ENCODE peak calls at places on chromosomes 11 and 22, in four cellular contexts. D, H, J and T are unnamed samples. For H3K9me3, the result is how much of the 10 kb centered on the place peaks cover.

GRCh38 chr11:95134491-95134890 is 44.8 kb downstream of the ENDOD1 start:
- DNase-seq in H (no peak), J (no peak), D (peak), T (peak)

GRCh38 chr22:30421695-30422480 is 3.7 kb upstream of the MTFP1 start:
- DNase-seq in H (no peak), J (no peak), D (no peak), T (no peak)

GRCh38 chr11:112665291-112665690 is 295.9 kb upstream of the NCAM1 start:
- DNase-seq in H (no peak), D (no peak), J (no peak), T (no peak)

GRCh38 chr11:28366549-28367341 is 258.6 kb downstream of the METTL15 start:
- DNase-seq in H (no peak), J (no peak), D (no peak), T (no peak)

GRCh38 chr11:5992604-5993251 is 5.9 kb upstream of the OR52L1 start:
- DNase-seq in H (peak), J (peak), D (peak), T (no peak)

GRCh38 chr11:62922653-62923371 is 1.6 kb upstream of the CHRM1 start:
- DNase-seq in J (peak), H (no peak), D (peak), T (no peak)

GRCh38 chr22:28962042-28962554 is 78.7 kb downstream of the ZNRF3 start:
- DNase-seq in H (no peak), J (no peak), D (no peak), T (no peak)

GRCh38 chr11:34656062-34656720 is 35.3 kb downstream of the EHF start:
- DNase-seq in H (no peak), D (no peak), J (no peak), T (no peak)

GRCh38 chr11:17519486-17519885 is 24.7 kb downstream of the USH1C start:
- DNase-seq in D (no peak), J (no peak), H (no peak), T (no peak)

GRCh38 chr22:41848468-41848867 is 15.6 kb downstream of the SREBF2 start:
- DNase-seq in H (peak), J (no peak), D (peak), T (no peak)

GRCh38 chr11:108571001-108571400 is 22.6 kb downstream of the EXPH5 start:
- DNase-seq in J (no peak), H (no peak), D (no peak), T (no peak)

GRCh38 chr11:65559951-65560537 is 1.9 kb upstream of the LTBP3 start:
- DNase-seq in J (no peak), D (peak), H (peak), T (no peak)

GRCh38 chr11:67311051-67311555 is 7.8 kb downstream of the SSH3 start:
- DNase-seq in H (no peak), J (no peak), D (no peak), T (no peak)

GRCh38 chr22:49106136-49106930 is 721.3 kb downstream of the BRD1 start:
- DNase-seq in D (no peak), J (no peak), H (no peak), T (no peak)

GRCh38 chr22:30830907-30831306 is 136.2 kb downstream of the OSBP2 start:
- DNase-seq in J (no peak), H (peak), D (peak), T (no peak)

GRCh38 chr11:57306156-57306876 is 18.4 kb downstream of the TNKS1BP1 start:
- DNase-seq in D (no peak), H (no peak), J (no peak), T (no peak)

GRCh38 chr11:131914299-131914902 is 544.0 kb downstream of the NTM start:
- DNase-seq in J (no peak), H (no peak), D (no peak), T (no peak)

GRCh38 chr11:68314886-68315580 is 2.6 kb downstream of the LRP5 start:
- DNase-seq in H (peak), D (peak), J (no peak), T (no peak)

GRCh38 chr11:44992181-44992582 is 41.5 kb upstream of the TP53I11 start:
- DNase-seq in J (no peak), H (peak), D (no peak), T (no peak)

GRCh38 chr11:101126551-101127347 is 2.9 kb downstream of the PGR start:
- DNase-seq in D (no peak), J (no peak), H (peak), T (no peak)

GRCh38 chr11:96114178-96115070 is 190.5 kb upstream of the MTMR2 start:
- DNase-seq in H (no peak), D (no peak), J (no peak), T (peak)

GRCh38 chr11:118283756-118284350 is 19.8 kb upstream of the MPZL2 start:
- DNase-seq in H (no peak), D (no peak), J (no peak), T (no peak)

GRCh38 chr11:118882489-118882888 is 1.2 kb upstream of the CXCR5 start:
- DNase-seq in J (no peak), D (no peak), H (no peak), T (no peak)

GRCh38 chr11:5043385-5043784 is 2.9 kb upstream of the OR52J3 start:
- DNase-seq in J (no peak), D (no peak), H (no peak), T (no peak)

GRCh38 chr11:22634897-22635629 is 9.4 kb upstream of the FANCF start:
- DNase-seq in D (no peak), H (peak), J (no peak), T (no peak)

DNA sequence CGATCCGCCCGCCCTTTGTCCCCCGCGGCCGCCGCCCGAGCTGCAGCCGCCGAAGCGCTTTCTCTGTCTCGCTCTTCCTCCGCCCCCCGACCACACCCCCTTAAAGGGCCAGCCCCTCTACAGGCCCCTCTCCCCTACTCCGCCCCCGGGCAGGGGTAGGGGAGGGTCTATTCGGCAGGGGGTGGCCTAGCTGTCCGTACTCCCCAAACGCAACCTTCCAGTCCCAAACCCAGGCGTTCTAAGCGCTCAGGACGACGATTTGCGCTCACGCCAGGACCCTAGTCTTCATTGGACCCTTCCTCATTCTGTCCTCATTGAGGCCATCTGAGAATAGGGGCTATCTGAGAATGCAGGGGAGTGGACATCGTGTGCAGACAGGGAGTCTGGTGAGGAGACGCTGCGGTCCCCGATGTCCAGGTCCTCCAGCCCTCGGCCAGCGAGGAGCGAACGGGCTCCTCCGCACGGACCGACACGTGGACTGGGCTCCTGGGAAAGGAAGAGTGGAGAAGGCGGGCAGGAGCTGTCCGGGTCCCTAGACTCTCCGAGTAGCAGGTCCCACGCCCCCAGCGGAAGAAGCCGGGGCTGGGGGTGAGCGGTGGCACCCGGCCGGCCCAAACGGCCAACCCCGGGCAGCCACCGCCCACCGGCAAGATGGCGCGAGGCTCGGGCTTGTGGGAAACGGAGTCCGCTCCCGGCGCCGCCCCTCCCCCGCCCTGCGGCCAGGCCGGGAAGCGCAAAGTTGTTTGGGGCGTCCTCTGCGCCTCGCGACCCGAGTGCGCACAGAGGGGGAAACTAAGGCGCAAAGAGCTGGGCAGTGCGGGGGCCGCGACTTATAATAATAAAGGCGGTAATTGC is at the start of gene PPP1R14B:
- DNase-seq in D (peak), H (peak), J (peak), T (peak)
- TF ChIP-seq CTCF in D (no peak), H (no peak), J (no peak), T (peak)

GRCh38 chr11:50412832-50413231 is 380.2 kb downstream of the OR4C45 start:
- DNase-seq in H (no peak), J (no peak), D (no peak), T (no peak)
- H3K9me3 ChIP-seq in H (under half), J (under half), D (under half), T (under half)

GRCh38 chr11:116958246-116958645 is 120.8 kb upstream of the APOA1 start:
- DNase-seq in J (no peak), D (no peak), H (no peak), T (no peak)
- TF ChIP-seq CTCF in J (no peak), D (no peak), H (no peak), T (no peak)

DNA sequence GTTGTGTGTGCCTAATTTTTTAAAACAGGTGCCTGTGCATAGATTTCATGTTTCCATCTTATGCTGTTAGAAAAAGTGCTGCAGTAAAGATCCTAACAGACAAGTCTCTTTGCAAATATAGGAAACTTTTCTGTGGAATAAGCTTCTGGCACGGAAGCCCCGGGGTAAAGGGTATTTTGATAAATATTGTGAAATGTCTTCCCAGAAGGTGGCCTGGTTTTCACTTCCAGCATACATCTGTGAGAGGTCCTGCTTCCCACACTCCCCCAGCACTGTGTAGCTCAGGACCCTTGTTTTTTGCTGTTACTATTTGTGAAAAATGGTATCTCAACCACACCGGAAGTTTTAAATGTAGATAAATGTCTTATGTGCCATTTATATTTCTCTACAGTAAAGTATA is 14.5 kb downstream of the ST3GAL4 start:
- DNase-seq in J (no peak), D (no peak), H (no peak), T (no peak)
- H3K9me3 ChIP-seq in J (under half), D (under half), H (under half), T (under half)

DNA sequence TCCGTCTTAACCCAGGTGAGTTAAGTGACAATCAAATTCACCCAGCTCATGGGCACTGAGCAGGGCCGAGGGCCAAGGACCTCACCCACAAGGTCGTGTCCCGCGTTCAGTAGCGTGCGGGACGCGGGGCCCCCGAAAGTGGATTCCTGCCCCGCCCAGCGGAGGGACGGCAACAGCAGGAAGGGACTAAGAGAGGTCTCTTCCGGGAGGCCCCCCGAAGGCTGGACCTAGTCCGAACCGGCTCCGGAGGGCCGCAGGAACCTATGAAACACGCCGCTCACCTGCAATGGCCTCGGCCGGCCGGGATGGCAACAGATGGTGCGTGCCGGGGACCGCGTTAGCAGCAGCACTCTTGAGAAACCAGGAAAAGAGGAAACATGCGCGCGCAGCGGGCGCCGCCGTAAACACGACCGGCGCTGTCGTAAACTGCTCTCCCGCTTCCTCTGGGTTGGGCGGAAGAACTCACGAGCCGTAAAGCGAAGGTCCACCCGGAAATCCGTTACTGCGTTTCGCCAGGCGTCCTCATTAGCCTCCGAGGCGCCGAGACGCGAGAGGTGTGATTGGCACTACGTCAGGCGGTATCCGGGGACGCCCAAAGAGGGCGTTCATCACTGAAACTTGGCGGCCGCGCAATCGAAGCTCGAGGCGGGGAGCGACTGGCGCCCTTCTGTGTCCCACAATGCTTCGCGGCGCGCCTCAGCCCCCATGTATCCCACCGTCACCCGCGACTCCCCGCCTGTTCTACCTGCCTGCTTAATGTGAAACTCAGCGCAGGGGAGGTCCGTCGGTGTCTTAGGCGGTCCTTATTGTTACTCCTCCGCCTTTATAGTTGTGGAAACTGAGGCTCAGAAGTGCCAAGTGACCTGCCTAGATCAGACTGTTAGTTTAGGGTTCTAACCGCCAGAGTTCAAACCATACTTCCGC is at the start of gene EIF3D:
- DNase-seq in D (peak), H (peak), J (peak), T (peak)
- TF ChIP-seq CTCF in D (no peak), H (no peak), J (no peak), T (no peak)

DNA sequence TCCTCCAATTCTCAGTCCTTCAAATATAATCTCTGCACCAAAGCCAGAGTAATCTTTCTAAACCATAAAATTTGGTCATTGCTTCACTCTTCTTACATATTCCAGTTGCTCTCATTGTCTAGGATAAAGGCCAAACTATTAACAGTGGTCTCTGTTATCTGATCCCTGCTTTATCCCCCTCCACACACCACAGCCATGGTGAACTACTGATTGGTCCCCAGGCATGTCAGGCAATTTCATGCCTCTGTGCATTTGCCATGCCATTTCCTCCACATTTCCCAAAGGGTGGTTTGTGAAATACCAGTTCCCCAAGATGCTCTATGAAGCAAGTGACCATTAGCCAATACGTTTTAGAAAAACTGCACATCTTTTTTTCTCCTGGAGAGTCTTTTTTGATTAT is 97.0 kb downstream of the FAM181B start:
- DNase-seq in D (no peak), H (no peak), J (no peak), T (no peak)
- H3K9me3 ChIP-seq in D (under half), H (under half), J (under half), T (under half)

DNA sequence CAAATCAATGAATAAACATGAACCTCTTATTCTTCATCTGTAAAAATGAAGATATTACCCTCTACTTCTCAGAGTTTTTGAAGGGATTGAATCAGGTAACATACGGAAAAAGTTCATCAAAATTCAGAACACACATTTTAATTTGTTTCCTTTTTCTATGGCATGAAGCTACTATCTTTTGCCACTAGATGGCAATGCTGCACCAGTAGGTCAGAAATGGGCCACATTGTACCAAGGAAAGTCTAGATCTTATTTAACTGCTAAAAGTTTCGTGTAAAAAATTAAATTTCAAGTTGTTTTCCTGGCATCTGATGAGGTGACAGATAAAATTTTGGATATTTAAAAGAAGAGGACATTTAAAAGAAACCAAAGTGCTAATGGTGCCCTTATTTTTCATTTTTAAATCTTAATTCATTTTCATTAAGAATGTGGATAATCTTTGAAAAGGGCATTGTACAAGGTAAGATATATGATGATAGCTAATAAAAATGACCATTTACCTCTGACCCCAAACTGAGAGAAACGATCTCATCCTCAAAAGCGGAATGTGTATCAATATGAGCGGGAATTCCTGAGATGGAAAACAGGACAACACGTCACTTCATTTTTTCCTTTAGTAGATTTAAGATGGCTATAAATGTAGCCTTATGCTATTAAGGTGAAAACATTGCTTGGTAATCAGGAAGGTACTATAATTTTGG is 16.1 kb downstream of the ALKBH8 start:
- DNase-seq in J (peak), D (peak), H (no peak), T (no peak)
- TF ChIP-seq CTCF in J (peak), D (peak), H (peak), T (peak)

DNA sequence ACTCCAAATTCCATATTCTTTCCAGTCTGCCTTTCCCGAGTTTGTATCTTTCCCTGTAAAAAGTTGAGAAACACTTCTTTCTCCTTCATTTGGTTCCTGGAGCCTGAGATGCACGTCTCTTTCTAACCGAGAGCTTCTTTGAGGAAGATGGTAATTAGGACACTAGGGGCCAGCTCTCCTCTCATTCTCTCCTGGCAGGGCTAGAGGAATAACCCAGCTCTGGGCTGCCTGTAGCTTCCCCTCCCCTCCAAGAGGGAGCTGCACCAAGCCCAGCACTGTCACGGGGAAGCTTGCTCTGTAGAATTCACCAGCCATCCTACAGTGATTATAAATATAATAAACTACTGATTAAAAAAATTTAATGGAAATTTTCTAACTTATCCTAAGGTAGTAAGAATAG is 26.9 kb downstream of the UBASH3B start:
- DNase-seq in J (no peak), D (no peak), H (no peak), T (no peak)
- H3K9me3 ChIP-seq in J (under half), D (under half), H (under half), T (under half)

DNA sequence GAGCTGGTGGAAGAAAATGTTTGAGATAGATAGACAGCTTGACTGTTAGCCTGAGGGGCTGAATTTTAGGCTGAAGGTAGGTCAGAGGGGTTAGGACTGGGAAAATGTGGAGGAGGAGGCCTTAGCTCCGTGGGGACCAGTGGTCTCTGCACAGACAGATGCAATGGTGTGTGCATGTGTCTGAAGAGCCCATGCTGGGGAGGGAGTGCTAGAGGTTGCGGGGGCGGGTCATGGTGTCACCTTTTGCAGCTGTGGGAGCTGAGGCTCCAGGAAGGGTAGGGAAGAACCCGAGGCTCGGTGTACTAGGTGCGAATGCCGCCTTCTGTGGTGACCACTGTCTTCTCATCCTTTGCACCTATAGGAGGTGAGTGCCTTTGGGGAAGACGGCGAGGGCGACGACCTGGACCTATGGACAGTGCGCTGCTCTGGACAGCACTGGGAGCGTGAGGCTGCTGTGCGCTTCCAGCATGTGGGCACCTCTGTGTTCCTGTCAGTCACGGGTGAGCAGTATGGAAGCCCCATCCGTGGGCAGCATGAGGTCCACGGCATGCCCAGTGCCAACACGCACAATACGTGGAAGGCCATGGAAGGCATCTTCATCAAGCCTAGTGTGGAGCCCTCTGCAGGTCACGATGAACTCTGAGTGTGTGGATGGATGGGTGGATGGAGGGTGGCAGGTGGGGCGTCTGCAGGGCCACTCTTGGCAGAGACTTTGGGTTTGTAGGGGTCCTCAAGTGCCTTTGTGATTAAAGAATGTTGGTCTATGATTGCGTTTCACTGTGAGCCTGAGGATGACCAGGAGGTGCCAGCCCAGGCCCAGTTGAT is 1.6 kb downstream of the SDF2L1 start:
- DNase-seq in D (no peak), J (peak), H (no peak), T (no peak)
- TF ChIP-seq CTCF in D (no peak), J (peak), H (no peak), T (peak)